ENCODE peak calls at places on chromosomes 13 and 19, in six cellular contexts. K is HFF-Myc, N is right lobe of liver, R is epithelial cell of proximal tubule, Y is upper lobe of right lung, D is foreskin fibroblast. A is an unnamed sample.

GRCh38 chr13:107367258-107367657 is 799.3 kb upstream of the ARGLU1 start:
- DNase-seq in N (no peak), Y (no peak), R (peak), D (no peak), K (no peak), A (no peak)

GRCh38 chr13:77422724-77423123 is 95.8 kb upstream of the MYCBP2 start:
- DNase-seq in K (no peak), R (no peak), Y (no peak), D (no peak), N (no peak), A (no peak)

GRCh38 chr13:39616087-39616694 is 13.2 kb upstream of the LHFPL6 start:
- DNase-seq in D (peak), N (peak), R (no peak), Y (no peak), K (peak), A (peak)

GRCh38 chr19:12126707-12127106 is 13.4 kb downstream of the ZNF20 start:
- DNase-seq in R (no peak), D (no peak), N (no peak), K (no peak), Y (no peak), A (peak)

GRCh38 chr19:28705008-28705407 is 507.9 kb downstream of the UQCRFS1 start:
- DNase-seq in R (peak), N (no peak), Y (no peak), K (peak), D (peak), A (peak)

GRCh38 chr13:18996627-18997051 is 185.0 kb downstream of the TUBA3C start:
- DNase-seq in Y (no peak), R (no peak), D (no peak), N (peak), K (no peak), A (no peak)

GRCh38 chr13:43388282-43389034 is 365.1 kb downstream of the DNAJC15 start:
- DNase-seq in N (no peak), K (no peak), R (no peak), D (no peak), Y (no peak), A (no peak)

GRCh38 chr13:40666905-40667621 is 622 bp upstream of the FOXO1 start:
- DNase-seq in R (no peak), Y (peak), K (no peak), D (no peak), N (peak), A (no peak)

GRCh38 chr13:114248011-114248410 is 13.3 kb downstream of the CDC16 start:
- DNase-seq in N (no peak), Y (no peak), R (peak), D (no peak), K (no peak), A (no peak)

GRCh38 chr13:38348890-38349289 is 761 bp upstream of the UFM1 start:
- DNase-seq in R (no peak), Y (no peak), K (no peak), N (peak), D (no peak), A (peak)

GRCh38 chr13:99658266-99658991 is 157.2 kb downstream of the TM9SF2 start:
- DNase-seq in D (peak), R (peak), K (no peak), Y (peak), N (peak), A (peak)

GRCh38 chr13:113540523-113540922 is 44.0 kb upstream of the TFDP1 start:
- DNase-seq in R (no peak), Y (no peak), N (no peak), K (no peak), D (no peak), A (no peak)

GRCh38 chr13:101289764-101290163 is 126.5 kb downstream of the NALCN start:
- DNase-seq in R (no peak), N (no peak), Y (no peak), K (no peak), D (no peak), A (no peak)

GRCh38 chr19:815775-816499 is 5.8 kb downstream of the PLPPR3 start:
- DNase-seq in Y (no peak), K (no peak), N (no peak), R (no peak), D (no peak), A (no peak)

GRCh38 chr13:53020764-53021332 is 7.8 kb upstream of the OLFM4 start:
- DNase-seq in Y (no peak), R (no peak), D (no peak), N (no peak), K (no peak), A (no peak)

GRCh38 chr13:21522847-21523246 is 63.7 kb upstream of the ZDHHC20 start:
- DNase-seq in D (no peak), Y (no peak), N (no peak), R (no peak), K (no peak), A (no peak)

GRCh38 chr19:8595651-8596050 is 14.9 kb downstream of the ADAMTS10 start:
- DNase-seq in N (no peak), Y (no peak), R (no peak), K (no peak), D (no peak), A (no peak)
- H3K4me3 ChIP-seq in N (no peak), Y (no peak), R (no peak), K (no peak), D (no peak), A (no peak)

GRCh38 chr19:7914598-7915045 is at the start of gene TGFBR3L:
- DNase-seq in D (no peak), R (no peak), K (no peak), N (peak), Y (peak), A (no peak)
- H3K4me3 ChIP-seq in D (no peak), R (no peak), K (no peak), N (no peak), Y (no peak), A (peak)

DNA sequence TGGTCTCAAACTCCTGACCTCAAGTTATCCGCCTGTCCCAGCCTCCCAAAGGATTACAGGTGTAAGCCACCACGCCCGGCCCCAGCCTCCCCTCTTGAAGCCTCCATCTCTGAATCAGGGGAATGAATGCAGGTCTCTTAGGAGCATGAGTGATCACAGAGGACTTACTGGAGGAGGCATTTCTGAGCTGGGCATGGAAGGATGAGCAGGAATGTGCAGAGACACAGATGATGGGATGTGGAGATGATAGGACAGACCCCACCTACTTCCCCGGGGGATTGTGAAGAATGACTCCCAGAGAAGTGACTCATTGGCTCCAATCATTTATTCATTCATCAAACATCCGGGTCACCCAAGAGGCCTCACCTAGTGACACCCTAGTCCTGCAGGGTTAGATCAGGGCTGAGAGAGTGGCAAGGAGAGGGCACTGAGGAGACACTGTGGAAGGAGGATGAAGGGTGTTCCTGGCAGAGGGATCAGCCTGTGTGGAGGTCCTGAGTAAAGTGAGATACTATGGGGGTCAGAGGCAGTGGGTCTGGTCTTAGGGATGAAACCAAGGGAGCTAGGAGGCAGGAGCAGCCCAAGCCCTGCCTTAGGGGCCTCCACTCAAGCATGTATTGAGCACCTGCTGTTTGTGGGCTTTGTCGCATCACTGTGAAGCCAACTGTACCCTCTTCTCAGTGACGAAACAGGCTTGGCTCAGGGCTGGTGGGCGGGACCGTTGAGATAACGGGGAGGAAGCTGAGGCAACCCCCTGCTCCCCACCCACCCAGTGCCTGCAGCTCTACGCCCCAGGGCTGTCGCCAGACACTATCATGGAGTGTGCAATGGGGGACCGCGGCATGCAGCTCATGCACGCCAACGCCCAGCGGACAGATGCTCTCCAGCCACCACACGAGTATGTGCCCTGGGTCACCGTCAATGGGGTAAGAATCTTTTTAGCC is 3.0 kb downstream of the IFI30 start:
- DNase-seq in D (no peak), N (no peak), K (no peak), R (no peak), Y (no peak), A (no peak)
- H3K4me3 ChIP-seq in D (no peak), N (no peak), K (no peak), R (no peak), Y (peak), A (no peak)

GRCh38 chr19:47107953-47108746 is 5.4 kb downstream of the ZC3H4 start:
- DNase-seq in K (no peak), D (no peak), N (no peak), Y (no peak), R (no peak), A (no peak)
- H3K4me3 ChIP-seq in K (peak), D (no peak), N (no peak), Y (no peak), R (no peak), A (no peak)

GRCh38 chr19:30449191-30449590 is 77.0 kb downstream of the ZNF536 start:
- DNase-seq in R (no peak), K (no peak), Y (no peak), D (no peak), N (no peak), A (no peak)
- H3K4me3 ChIP-seq in R (no peak), K (no peak), Y (no peak), D (no peak), N (no peak), A (no peak)

DNA sequence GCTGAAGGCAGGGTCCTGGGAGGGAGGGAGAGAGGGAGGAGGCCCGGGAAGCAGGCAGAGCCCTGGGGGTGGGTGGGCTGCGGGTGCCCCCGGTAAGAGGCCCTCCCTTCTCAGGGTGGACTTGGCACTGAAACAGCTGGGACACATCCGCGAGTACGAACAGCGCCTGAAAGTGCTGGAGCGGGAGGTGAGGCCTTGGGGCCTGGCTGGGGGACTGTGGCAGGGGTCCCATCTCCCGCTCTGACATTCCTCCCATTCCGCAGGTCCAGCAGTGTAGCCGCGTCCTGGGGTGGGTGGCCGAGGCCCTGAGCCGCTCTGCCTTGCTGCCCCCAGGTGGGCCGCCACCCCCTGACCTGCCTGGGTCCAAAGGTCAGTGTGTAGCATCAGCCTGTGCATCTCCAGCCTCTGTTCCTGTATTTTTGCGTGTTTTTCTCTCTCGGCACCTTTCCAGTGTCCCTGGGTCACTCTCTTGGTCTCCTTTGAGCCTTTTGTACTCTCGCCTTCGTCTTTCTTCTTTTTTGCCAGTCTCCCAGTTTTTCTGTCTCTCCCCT is 53.4 kb downstream of the TRPM4 start:
- DNase-seq in N (no peak), R (no peak), Y (no peak), K (no peak), D (no peak), A (no peak)
- H3K4me3 ChIP-seq in N (peak), R (no peak), Y (no peak), K (no peak), D (no peak), A (no peak)

DNA sequence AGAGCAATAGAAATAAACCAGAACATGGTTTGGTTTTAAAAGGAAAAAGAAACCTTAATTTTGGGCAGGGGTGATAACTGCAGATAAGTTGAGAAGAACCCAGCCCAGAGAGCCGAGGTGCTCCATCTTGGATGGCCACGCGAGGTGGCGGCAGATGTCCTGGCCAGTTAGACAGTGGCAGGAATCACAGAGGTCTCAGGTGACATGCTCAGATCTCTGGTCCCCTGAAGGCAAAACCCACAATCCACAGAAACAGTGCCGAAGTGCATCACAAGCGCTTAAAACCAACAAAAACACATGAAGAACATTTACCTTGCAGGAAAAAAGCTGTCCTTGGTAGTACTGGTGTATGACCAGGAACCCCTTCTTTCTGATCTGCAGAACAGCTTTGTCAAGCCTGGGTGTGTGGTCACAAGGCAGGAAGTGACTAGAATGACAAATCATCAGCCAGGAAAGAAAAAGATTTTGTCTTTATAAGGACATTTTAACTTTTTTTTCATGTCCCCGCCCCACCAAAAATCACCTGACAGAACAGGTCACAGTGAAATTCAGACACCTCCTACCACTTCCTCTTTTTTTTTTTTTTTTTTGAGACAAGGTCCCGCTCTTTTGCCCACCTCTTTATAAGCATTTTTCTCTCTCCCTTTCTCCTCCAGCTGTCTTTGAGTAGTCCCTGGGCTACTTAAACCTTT is at the start of gene LCP1:
- DNase-seq in R (no peak), N (no peak), D (no peak), K (no peak), Y (no peak), A (peak)
- H3K4me3 ChIP-seq in R (no peak), N (peak), D (no peak), K (no peak), Y (peak), A (peak)

A was measured in Jurkat, Clone E6-1.